ENCODE peak calls at places on chromosomes 3 and 15, in six cellular contexts. One of them, this sample, is unnamed.
A peak's percentile ranks its signal among the peaks of the same experiment; 100 is the strongest.

GRCh38 chr3:62318365-62318751 is 55.0 kb downstream of the FEZF2 start:
- DNase-seq in bronchial epithelial cell: no peak
- DNase-seq in uterus: no peak
- DNase-seq in GM20000: no peak
- DNase-seq in fibroblast of the aortic adventitia: no peak
- DNase-seq in CD14-positive monocyte: no peak
- DNase-seq in this sample: no peak

GRCh38 chr15:62391565-62392262 is 226.6 kb upstream of the C2CD4B start:
- DNase-seq in bronchial epithelial cell: no peak
- DNase-seq in uterus: peak; percentile 41
- DNase-seq in GM20000: peak; percentile 59
- DNase-seq in fibroblast of the aortic adventitia: peak; percentile 60
- DNase-seq in CD14-positive monocyte: no peak
- DNase-seq in this sample: no peak

GRCh38 chr15:53522878-53523455 is 236.5 kb downstream of the WDR72 start:
- DNase-seq in bronchial epithelial cell: no peak
- DNase-seq in uterus: no peak
- DNase-seq in GM20000: no peak
- DNase-seq in fibroblast of the aortic adventitia: no peak
- DNase-seq in CD14-positive monocyte: no peak
- DNase-seq in this sample: no peak

GRCh38 chr3:196620228-196620627 is 19.3 kb upstream of the NRROS start:
- DNase-seq in bronchial epithelial cell: no peak
- DNase-seq in uterus: no peak
- DNase-seq in GM20000: no peak
- DNase-seq in fibroblast of the aortic adventitia: no peak
- DNase-seq in CD14-positive monocyte: peak; percentile 87
- DNase-seq in this sample: no peak

GRCh38 chr3:138408751-138409161 is 25.7 kb upstream of the ESYT3 start:
- DNase-seq in bronchial epithelial cell: no peak
- DNase-seq in uterus: no peak
- DNase-seq in GM20000: no peak
- DNase-seq in fibroblast of the aortic adventitia: peak; percentile 16
- DNase-seq in CD14-positive monocyte: no peak
- DNase-seq in this sample: no peak

GRCh38 chr15:76285241-76285825 is 25.9 kb downstream of the ETFA start:
- DNase-seq in bronchial epithelial cell: peak; percentile 17
- DNase-seq in uterus: no peak
- DNase-seq in GM20000: peak; percentile 9
- DNase-seq in fibroblast of the aortic adventitia: peak; percentile 11
- DNase-seq in CD14-positive monocyte: no peak
- DNase-seq in this sample: no peak

GRCh38 chr15:68639926-68640600 is 61.3 kb downstream of the CORO2B start:
- DNase-seq in bronchial epithelial cell: peak; percentile 71
- DNase-seq in uterus: peak; percentile 54
- DNase-seq in GM20000: no peak
- DNase-seq in fibroblast of the aortic adventitia: peak; percentile 43
- DNase-seq in CD14-positive monocyte: no peak
- DNase-seq in this sample: peak; percentile 68

GRCh38 chr3:13626396-13626795 is 77.5 kb downstream of the FBLN2 start:
- DNase-seq in bronchial epithelial cell: no peak
- DNase-seq in uterus: no peak
- DNase-seq in GM20000: no peak
- DNase-seq in fibroblast of the aortic adventitia: no peak
- DNase-seq in CD14-positive monocyte: no peak
- DNase-seq in this sample: no peak

GRCh38 chr3:188244395-188244861 is 90.5 kb downstream of the LPP start:
- DNase-seq in bronchial epithelial cell: peak; percentile 82
- DNase-seq in uterus: no peak
- DNase-seq in GM20000: no peak
- DNase-seq in fibroblast of the aortic adventitia: peak; percentile 52
- DNase-seq in CD14-positive monocyte: no peak
- DNase-seq in this sample: no peak

GRCh38 chr15:22979699-22980188 is 424 bp downstream of the CYFIP1 start:
- DNase-seq in bronchial epithelial cell: peak; percentile 11
- DNase-seq in uterus: peak; percentile 28
- DNase-seq in GM20000: peak; percentile 62
- DNase-seq in fibroblast of the aortic adventitia: peak; percentile 49
- DNase-seq in CD14-positive monocyte: no peak
- DNase-seq in this sample: no peak

GRCh38 chr15:57566840-57567239 is 24.9 kb upstream of the MYZAP start:
- DNase-seq in bronchial epithelial cell: no peak
- DNase-seq in uterus: no peak
- DNase-seq in GM20000: no peak
- DNase-seq in fibroblast of the aortic adventitia: no peak
- DNase-seq in CD14-positive monocyte: no peak
- DNase-seq in this sample: peak; percentile 39

GRCh38 chr3:105868450-105868744 is 415 bp downstream of the CBLB start:
- DNase-seq in bronchial epithelial cell: no peak
- DNase-seq in uterus: peak; percentile 53
- DNase-seq in GM20000: peak; percentile 20
- DNase-seq in fibroblast of the aortic adventitia: peak; percentile 43
- DNase-seq in CD14-positive monocyte: peak; percentile 49
- DNase-seq in this sample: peak; percentile 37

GRCh38 chr15:38603271-38603670 is 38.7 kb upstream of the RASGRP1 start:
- DNase-seq in bronchial epithelial cell: no peak
- DNase-seq in uterus: no peak
- DNase-seq in GM20000: no peak
- DNase-seq in fibroblast of the aortic adventitia: no peak
- DNase-seq in CD14-positive monocyte: no peak
- DNase-seq in this sample: no peak

GRCh38 chr15:40436116-40436891 is 4.4 kb upstream of the BAHD1 start:
- DNase-seq in bronchial epithelial cell: no peak
- DNase-seq in uterus: peak; percentile 36
- DNase-seq in GM20000: peak; percentile 52
- DNase-seq in fibroblast of the aortic adventitia: no peak
- DNase-seq in CD14-positive monocyte: no peak
- DNase-seq in this sample: peak; percentile 83

GRCh38 chr3:80232760-80233159 is 465.0 kb upstream of the ROBO1 start:
- DNase-seq in bronchial epithelial cell: peak; percentile 95
- DNase-seq in uterus: no peak
- DNase-seq in GM20000: no peak
- DNase-seq in fibroblast of the aortic adventitia: peak; percentile 82
- DNase-seq in CD14-positive monocyte: no peak
- DNase-seq in this sample: no peak

GRCh38 chr3:176395269-176395668 is 802.0 kb downstream of the TBL1XR1 start:
- DNase-seq in bronchial epithelial cell: no peak
- DNase-seq in uterus: no peak
- DNase-seq in GM20000: no peak
- DNase-seq in fibroblast of the aortic adventitia: no peak
- DNase-seq in CD14-positive monocyte: no peak
- DNase-seq in this sample: no peak

GRCh38 chr3:143358793-143359491 is 239.4 kb downstream of the CHST2 start:
- DNase-seq in bronchial epithelial cell: no peak
- DNase-seq in uterus: no peak
- DNase-seq in GM20000: no peak
- DNase-seq in fibroblast of the aortic adventitia: no peak
- DNase-seq in CD14-positive monocyte: no peak
- DNase-seq in this sample: no peak

GRCh38 chr15:70585707-70586034 is 177.7 kb downstream of the UACA start:
- DNase-seq in bronchial epithelial cell: no peak
- DNase-seq in uterus: no peak
- DNase-seq in GM20000: peak; percentile 23
- DNase-seq in fibroblast of the aortic adventitia: no peak
- DNase-seq in CD14-positive monocyte: no peak
- DNase-seq in this sample: peak; percentile 56

GRCh38 chr3:106025151-106025722 is 156.4 kb upstream of the CBLB start:
- DNase-seq in bronchial epithelial cell: peak; percentile 86
- DNase-seq in uterus: no peak
- DNase-seq in GM20000: no peak
- DNase-seq in fibroblast of the aortic adventitia: no peak
- DNase-seq in CD14-positive monocyte: no peak
- DNase-seq in this sample: no peak

GRCh38 chr3:72904156-72904555 is 16.3 kb downstream of the GXYLT2 start:
- DNase-seq in bronchial epithelial cell: no peak
- DNase-seq in uterus: no peak
- DNase-seq in GM20000: no peak
- DNase-seq in fibroblast of the aortic adventitia: no peak
- DNase-seq in CD14-positive monocyte: no peak
- DNase-seq in this sample: no peak

GRCh38 chr3:43707998-43708397 is 17.3 kb downstream of the ABHD5 start:
- DNase-seq in bronchial epithelial cell: peak; percentile 99
- DNase-seq in uterus: no peak
- DNase-seq in GM20000: no peak
- DNase-seq in fibroblast of the aortic adventitia: peak; percentile 89
- DNase-seq in CD14-positive monocyte: no peak
- DNase-seq in this sample: no peak

GRCh38 chr15:91849749-91850161 is 3.8 kb upstream of the SLCO3A1 start:
- DNase-seq in bronchial epithelial cell: peak; percentile 66
- DNase-seq in uterus: no peak
- DNase-seq in GM20000: no peak
- DNase-seq in fibroblast of the aortic adventitia: peak; percentile 82
- DNase-seq in CD14-positive monocyte: no peak
- DNase-seq in this sample: no peak

GRCh38 chr3:159787191-159787590 is 201.4 kb upstream of the IL12A start:
- DNase-seq in bronchial epithelial cell: peak; percentile 98
- DNase-seq in uterus: no peak
- DNase-seq in GM20000: no peak
- DNase-seq in fibroblast of the aortic adventitia: peak; percentile 70
- DNase-seq in CD14-positive monocyte: no peak
- DNase-seq in this sample: no peak

GRCh38 chr15:70604671-70605070 is 158.7 kb downstream of the UACA start:
- DNase-seq in bronchial epithelial cell: peak; percentile 18
- DNase-seq in uterus: no peak
- DNase-seq in GM20000: no peak
- DNase-seq in fibroblast of the aortic adventitia: no peak
- DNase-seq in CD14-positive monocyte: no peak
- DNase-seq in this sample: no peak

GRCh38 chr3:109114746-109115145 is 3.2 kb downstream of the MORC1 start:
- DNase-seq in bronchial epithelial cell: no peak
- DNase-seq in uterus: no peak
- DNase-seq in GM20000: no peak
- DNase-seq in fibroblast of the aortic adventitia: no peak
- DNase-seq in CD14-positive monocyte: no peak
- DNase-seq in this sample: no peak

GRCh38 chr3:16404349-16404895 is 109.1 kb downstream of the RFTN1 start:
- DNase-seq in bronchial epithelial cell: no peak
- DNase-seq in uterus: no peak
- DNase-seq in GM20000: no peak
- DNase-seq in fibroblast of the aortic adventitia: no peak
- DNase-seq in CD14-positive monocyte: no peak
- DNase-seq in this sample: peak; percentile 61

GRCh38 chr3:16406175-16406574 is 107.3 kb downstream of the RFTN1 start:
- DNase-seq in bronchial epithelial cell: no peak
- DNase-seq in uterus: no peak
- DNase-seq in GM20000: no peak
- DNase-seq in fibroblast of the aortic adventitia: no peak
- DNase-seq in CD14-positive monocyte: no peak
- DNase-seq in this sample: peak; percentile 68

GRCh38 chr3:16409032-16409431 is 104.5 kb downstream of the RFTN1 start:
- DNase-seq in bronchial epithelial cell: no peak
- DNase-seq in uterus: no peak
- DNase-seq in GM20000: no peak
- DNase-seq in fibroblast of the aortic adventitia: no peak
- DNase-seq in CD14-positive monocyte: no peak
- DNase-seq in this sample: peak; percentile 79

GRCh38 chr3:16407365-16407764 is 106.1 kb downstream of the RFTN1 start:
- DNase-seq in bronchial epithelial cell: no peak
- DNase-seq in uterus: no peak
- DNase-seq in GM20000: no peak
- DNase-seq in fibroblast of the aortic adventitia: no peak
- DNase-seq in CD14-positive monocyte: no peak
- DNase-seq in this sample: no peak

DNA sequence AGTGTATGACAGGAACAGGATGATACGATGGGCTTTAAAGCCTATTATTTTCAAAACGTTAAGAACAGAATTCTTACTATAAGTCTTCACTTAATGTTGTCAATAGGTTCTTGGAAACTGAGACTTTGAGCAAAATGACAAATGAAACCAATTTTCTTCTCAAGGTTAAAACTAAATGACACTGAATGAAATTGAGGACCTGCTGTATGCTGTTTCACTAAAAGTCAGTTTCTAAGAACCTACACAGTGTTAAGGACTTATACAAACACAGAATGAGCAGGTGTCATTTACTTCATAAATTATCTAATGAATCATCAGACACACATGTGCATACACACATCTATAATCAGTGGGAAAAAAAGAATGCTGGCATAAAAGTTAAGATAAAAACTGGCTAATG is 106.9 kb downstream of the RFTN1 start:
- DNase-seq in bronchial epithelial cell: no peak
- DNase-seq in uterus: no peak
- DNase-seq in GM20000: no peak
- DNase-seq in fibroblast of the aortic adventitia: no peak
- DNase-seq in CD14-positive monocyte: no peak
- DNase-seq in this sample: no peak
- TF ChIP-seq CTCF in bronchial epithelial cell: no peak
- TF ChIP-seq CTCF in uterus: no peak
- TF ChIP-seq CTCF in GM20000: no peak
- TF ChIP-seq CTCF in fibroblast of the aortic adventitia: no peak
- TF ChIP-seq CTCF in CD14-positive monocyte: no peak
- TF ChIP-seq CTCF in this sample: no peak

DNA sequence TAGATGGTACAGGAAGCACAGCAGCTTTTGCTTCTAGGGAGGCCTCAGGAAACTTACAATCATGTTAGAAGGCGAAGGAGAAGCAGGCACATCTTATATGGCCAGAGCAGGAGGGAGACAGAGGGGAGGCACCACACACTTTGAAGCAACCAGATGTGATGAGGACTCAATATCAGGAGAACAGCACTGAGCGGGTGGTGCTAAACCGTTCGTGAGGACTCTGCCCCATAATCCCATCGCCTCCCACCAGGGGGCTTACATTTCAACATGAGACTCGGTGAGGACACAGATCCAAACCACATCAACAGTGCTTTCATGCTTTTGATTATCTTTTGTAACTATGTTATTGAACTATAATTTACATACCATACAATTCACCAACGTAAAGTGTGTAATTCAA is 7.6 kb upstream of the TMEM44 start:
- DNase-seq in bronchial epithelial cell: no peak
- DNase-seq in uterus: no peak
- DNase-seq in GM20000: no peak
- DNase-seq in fibroblast of the aortic adventitia: peak; percentile 17
- DNase-seq in CD14-positive monocyte: no peak
- DNase-seq in this sample: no peak
- TF ChIP-seq CTCF in bronchial epithelial cell: peak; percentile 15
- TF ChIP-seq CTCF in uterus: no peak
- TF ChIP-seq CTCF in GM20000: peak; percentile 12
- TF ChIP-seq CTCF in fibroblast of the aortic adventitia: peak; percentile 12
- TF ChIP-seq CTCF in CD14-positive monocyte: peak; percentile 27
- TF ChIP-seq CTCF in this sample: no peak

DNA sequence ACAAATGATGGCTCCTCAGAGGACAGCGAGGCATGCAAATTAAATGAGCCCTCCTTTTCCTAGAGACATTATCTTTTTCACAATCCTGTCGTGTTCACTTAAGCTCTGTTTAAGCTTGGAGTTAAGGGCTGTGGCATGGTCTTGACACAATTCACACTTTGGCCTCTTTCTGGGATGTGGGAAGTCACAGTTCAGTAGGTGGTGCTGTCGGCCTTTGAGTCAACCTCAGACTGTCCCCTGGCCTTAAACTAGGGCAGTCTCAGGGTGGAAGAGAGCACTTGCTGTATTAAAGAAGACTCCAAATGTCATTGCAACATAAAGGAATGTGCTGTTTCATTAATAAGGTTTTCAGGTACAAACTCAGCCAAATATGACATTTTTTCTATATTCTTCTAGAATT is 351.0 kb downstream of the MCTP2 start:
- DNase-seq in bronchial epithelial cell: peak; percentile 12
- DNase-seq in uterus: peak; percentile 24
- DNase-seq in GM20000: peak; percentile 21
- DNase-seq in fibroblast of the aortic adventitia: no peak
- DNase-seq in CD14-positive monocyte: no peak
- DNase-seq in this sample: no peak
- TF ChIP-seq CTCF in bronchial epithelial cell: peak; percentile 22
- TF ChIP-seq CTCF in uterus: peak; percentile 35
- TF ChIP-seq CTCF in GM20000: peak; percentile 50
- TF ChIP-seq CTCF in fibroblast of the aortic adventitia: no peak
- TF ChIP-seq CTCF in CD14-positive monocyte: no peak
- TF ChIP-seq CTCF in this sample: no peak

GRCh38 chr3:163916596-163917560 is 1161.4 kb downstream of the SI start:
- DNase-seq in bronchial epithelial cell: no peak
- DNase-seq in uterus: no peak
- DNase-seq in GM20000: no peak
- DNase-seq in fibroblast of the aortic adventitia: no peak
- DNase-seq in CD14-positive monocyte: no peak
- DNase-seq in this sample: no peak
- TF ChIP-seq CTCF in bronchial epithelial cell: no peak
- TF ChIP-seq CTCF in uterus: no peak
- TF ChIP-seq CTCF in GM20000: no peak
- TF ChIP-seq CTCF in fibroblast of the aortic adventitia: no peak
- TF ChIP-seq CTCF in CD14-positive monocyte: no peak
- TF ChIP-seq CTCF in this sample: no peak